ENCODE peak calls at places on chromosomes 11 and 22, in nine cellular contexts. One of them, this sample, is unnamed.

GRCh38 chr11:126394036-126394435 is 38.5 kb downstream of the ST3GAL4 start:
- DNase-seq in Panc1: no peak
- DNase-seq in GM13977: no peak
- DNase-seq in D721Med: no peak
- DNase-seq in body of pancreas: no peak
- DNase-seq in tibial artery: no peak
- DNase-seq in AG10803: no peak
- DNase-seq in mesothelial cell of epicardium: no peak
- DNase-seq in ascending aorta: no peak
- DNase-seq in this sample: no peak

GRCh38 chr11:1827095-1827797 is 7.5 kb upstream of the SYT8 start:
- DNase-seq in AG10803: peak; percentile 89
- DNase-seq in body of pancreas: peak; percentile 90
- DNase-seq in ascending aorta: peak; percentile 51
- DNase-seq in tibial artery: peak; percentile 53
- DNase-seq in D721Med: no peak
- DNase-seq in GM13977: no peak
- DNase-seq in Panc1: no peak
- DNase-seq in mesothelial cell of epicardium: no peak
- DNase-seq in this sample: no peak

GRCh38 chr11:22976146-22976545 is 115.9 kb upstream of the CCDC179 start:
- DNase-seq in Panc1: no peak
- DNase-seq in body of pancreas: peak; percentile 83
- DNase-seq in ascending aorta: no peak
- DNase-seq in mesothelial cell of epicardium: no peak
- DNase-seq in AG10803: peak; percentile 3
- DNase-seq in tibial artery: peak; percentile 35
- DNase-seq in D721Med: no peak
- DNase-seq in GM13977: no peak
- DNase-seq in this sample: no peak

GRCh38 chr22:17588606-17589005 is 25.3 kb downstream of the SLC25A18 start:
- DNase-seq in Panc1: no peak
- DNase-seq in D721Med: no peak
- DNase-seq in ascending aorta: no peak
- DNase-seq in GM13977: no peak
- DNase-seq in mesothelial cell of epicardium: no peak
- DNase-seq in body of pancreas: no peak
- DNase-seq in AG10803: no peak
- DNase-seq in tibial artery: no peak
- DNase-seq in this sample: no peak

GRCh38 chr22:48594757-48595510 is 1232.7 kb downstream of the BRD1 start:
- DNase-seq in GM13977: no peak
- DNase-seq in body of pancreas: no peak
- DNase-seq in tibial artery: no peak
- DNase-seq in AG10803: no peak
- DNase-seq in mesothelial cell of epicardium: no peak
- DNase-seq in D721Med: no peak
- DNase-seq in Panc1: no peak
- DNase-seq in ascending aorta: no peak
- DNase-seq in this sample: no peak

GRCh38 chr11:116072776-116073175 is 568.6 kb upstream of the CADM1 start:
- DNase-seq in AG10803: no peak
- DNase-seq in tibial artery: no peak
- DNase-seq in D721Med: no peak
- DNase-seq in body of pancreas: no peak
- DNase-seq in ascending aorta: no peak
- DNase-seq in Panc1: no peak
- DNase-seq in mesothelial cell of epicardium: no peak
- DNase-seq in GM13977: peak; percentile 18
- DNase-seq in this sample: peak; percentile 42

GRCh38 chr11:93528252-93528651 is 14.9 kb downstream of the SMCO4 start:
- DNase-seq in tibial artery: no peak
- DNase-seq in GM13977: no peak
- DNase-seq in body of pancreas: no peak
- DNase-seq in Panc1: no peak
- DNase-seq in AG10803: no peak
- DNase-seq in mesothelial cell of epicardium: no peak
- DNase-seq in D721Med: no peak
- DNase-seq in ascending aorta: no peak
- DNase-seq in this sample: no peak

GRCh38 chr22:38454361-38455062 is 487 bp downstream of the KCNJ4 start:
- DNase-seq in D721Med: no peak
- DNase-seq in GM13977: peak; percentile 70
- DNase-seq in AG10803: no peak
- DNase-seq in Panc1: no peak
- DNase-seq in ascending aorta: no peak
- DNase-seq in body of pancreas: no peak
- DNase-seq in mesothelial cell of epicardium: no peak
- DNase-seq in tibial artery: no peak
- DNase-seq in this sample: no peak

GRCh38 chr11:118804094-118804493 is 13.1 kb upstream of the DDX6 start:
- DNase-seq in ascending aorta: no peak
- DNase-seq in GM13977: no peak
- DNase-seq in AG10803: no peak
- DNase-seq in D721Med: no peak
- DNase-seq in mesothelial cell of epicardium: no peak
- DNase-seq in body of pancreas: no peak
- DNase-seq in tibial artery: no peak
- DNase-seq in Panc1: no peak
- DNase-seq in this sample: no peak

GRCh38 chr11:19954899-19955298 is 205.4 kb downstream of the DBX1 start:
- DNase-seq in Panc1: no peak
- DNase-seq in GM13977: no peak
- DNase-seq in tibial artery: no peak
- DNase-seq in mesothelial cell of epicardium: no peak
- DNase-seq in AG10803: peak; percentile 43
- DNase-seq in ascending aorta: no peak
- DNase-seq in body of pancreas: peak; percentile 22
- DNase-seq in D721Med: no peak
- DNase-seq in this sample: no peak

GRCh38 chr22:29205598-29206371 is at the start of gene EMID1:
- DNase-seq in Panc1: no peak
- DNase-seq in mesothelial cell of epicardium: peak; percentile 58
- DNase-seq in GM13977: peak; percentile 87
- DNase-seq in D721Med: no peak
- DNase-seq in AG10803: no peak
- DNase-seq in tibial artery: no peak
- DNase-seq in body of pancreas: peak; percentile 60
- DNase-seq in ascending aorta: no peak
- DNase-seq in this sample: peak; percentile 59

GRCh38 chr22:20427104-20427944 is 10.3 kb downstream of the SCARF2 start:
- DNase-seq in tibial artery: no peak
- DNase-seq in mesothelial cell of epicardium: no peak
- DNase-seq in D721Med: peak; percentile 17
- DNase-seq in body of pancreas: no peak
- DNase-seq in GM13977: peak; percentile 31
- DNase-seq in AG10803: no peak
- DNase-seq in Panc1: no peak
- DNase-seq in ascending aorta: no peak
- DNase-seq in this sample: no peak

GRCh38 chr22:32751065-32751739 is 50.3 kb upstream of the TIMP3 start:
- DNase-seq in body of pancreas: no peak
- DNase-seq in tibial artery: no peak
- DNase-seq in mesothelial cell of epicardium: no peak
- DNase-seq in GM13977: no peak
- DNase-seq in Panc1: no peak
- DNase-seq in ascending aorta: no peak
- DNase-seq in D721Med: no peak
- DNase-seq in AG10803: no peak
- DNase-seq in this sample: no peak

GRCh38 chr22:30605449-30606110 is 1.4 kb upstream of the TCN2 start:
- DNase-seq in tibial artery: peak; percentile 35
- DNase-seq in D721Med: no peak
- DNase-seq in ascending aorta: no peak
- DNase-seq in AG10803: peak; percentile 39
- DNase-seq in mesothelial cell of epicardium: no peak
- DNase-seq in body of pancreas: peak; percentile 68
- DNase-seq in Panc1: no peak
- DNase-seq in GM13977: peak; percentile 71
- DNase-seq in this sample: peak; percentile 46

GRCh38 chr11:47136327-47136726 is 40.4 kb downstream of the ARFGAP2 start:
- DNase-seq in body of pancreas: no peak
- DNase-seq in D721Med: no peak
- DNase-seq in tibial artery: no peak
- DNase-seq in Panc1: no peak
- DNase-seq in ascending aorta: no peak
- DNase-seq in AG10803: peak; percentile 36
- DNase-seq in GM13977: no peak
- DNase-seq in mesothelial cell of epicardium: no peak
- DNase-seq in this sample: no peak

DNA sequence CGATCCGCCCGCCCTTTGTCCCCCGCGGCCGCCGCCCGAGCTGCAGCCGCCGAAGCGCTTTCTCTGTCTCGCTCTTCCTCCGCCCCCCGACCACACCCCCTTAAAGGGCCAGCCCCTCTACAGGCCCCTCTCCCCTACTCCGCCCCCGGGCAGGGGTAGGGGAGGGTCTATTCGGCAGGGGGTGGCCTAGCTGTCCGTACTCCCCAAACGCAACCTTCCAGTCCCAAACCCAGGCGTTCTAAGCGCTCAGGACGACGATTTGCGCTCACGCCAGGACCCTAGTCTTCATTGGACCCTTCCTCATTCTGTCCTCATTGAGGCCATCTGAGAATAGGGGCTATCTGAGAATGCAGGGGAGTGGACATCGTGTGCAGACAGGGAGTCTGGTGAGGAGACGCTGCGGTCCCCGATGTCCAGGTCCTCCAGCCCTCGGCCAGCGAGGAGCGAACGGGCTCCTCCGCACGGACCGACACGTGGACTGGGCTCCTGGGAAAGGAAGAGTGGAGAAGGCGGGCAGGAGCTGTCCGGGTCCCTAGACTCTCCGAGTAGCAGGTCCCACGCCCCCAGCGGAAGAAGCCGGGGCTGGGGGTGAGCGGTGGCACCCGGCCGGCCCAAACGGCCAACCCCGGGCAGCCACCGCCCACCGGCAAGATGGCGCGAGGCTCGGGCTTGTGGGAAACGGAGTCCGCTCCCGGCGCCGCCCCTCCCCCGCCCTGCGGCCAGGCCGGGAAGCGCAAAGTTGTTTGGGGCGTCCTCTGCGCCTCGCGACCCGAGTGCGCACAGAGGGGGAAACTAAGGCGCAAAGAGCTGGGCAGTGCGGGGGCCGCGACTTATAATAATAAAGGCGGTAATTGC is at the start of gene PPP1R14B:
- DNase-seq in D721Med: peak; percentile 89
- DNase-seq in mesothelial cell of epicardium: peak; percentile 78
- DNase-seq in ascending aorta: no peak
- DNase-seq in tibial artery: peak; percentile 89
- DNase-seq in AG10803: peak; percentile 80
- DNase-seq in GM13977: peak; percentile 91
- DNase-seq in Panc1: no peak
- DNase-seq in body of pancreas: peak; percentile 90
- DNase-seq in this sample: peak; percentile 84
- TF ChIP-seq CTCF in D721Med: no peak
- TF ChIP-seq CTCF in mesothelial cell of epicardium: no peak
- TF ChIP-seq CTCF in ascending aorta: peak; percentile 26
- TF ChIP-seq CTCF in tibial artery: no peak
- TF ChIP-seq CTCF in AG10803: no peak
- TF ChIP-seq CTCF in GM13977: no peak
- TF ChIP-seq CTCF in Panc1: no peak
- TF ChIP-seq CTCF in body of pancreas: no peak
- TF ChIP-seq CTCF in this sample: peak; percentile 8

DNA sequence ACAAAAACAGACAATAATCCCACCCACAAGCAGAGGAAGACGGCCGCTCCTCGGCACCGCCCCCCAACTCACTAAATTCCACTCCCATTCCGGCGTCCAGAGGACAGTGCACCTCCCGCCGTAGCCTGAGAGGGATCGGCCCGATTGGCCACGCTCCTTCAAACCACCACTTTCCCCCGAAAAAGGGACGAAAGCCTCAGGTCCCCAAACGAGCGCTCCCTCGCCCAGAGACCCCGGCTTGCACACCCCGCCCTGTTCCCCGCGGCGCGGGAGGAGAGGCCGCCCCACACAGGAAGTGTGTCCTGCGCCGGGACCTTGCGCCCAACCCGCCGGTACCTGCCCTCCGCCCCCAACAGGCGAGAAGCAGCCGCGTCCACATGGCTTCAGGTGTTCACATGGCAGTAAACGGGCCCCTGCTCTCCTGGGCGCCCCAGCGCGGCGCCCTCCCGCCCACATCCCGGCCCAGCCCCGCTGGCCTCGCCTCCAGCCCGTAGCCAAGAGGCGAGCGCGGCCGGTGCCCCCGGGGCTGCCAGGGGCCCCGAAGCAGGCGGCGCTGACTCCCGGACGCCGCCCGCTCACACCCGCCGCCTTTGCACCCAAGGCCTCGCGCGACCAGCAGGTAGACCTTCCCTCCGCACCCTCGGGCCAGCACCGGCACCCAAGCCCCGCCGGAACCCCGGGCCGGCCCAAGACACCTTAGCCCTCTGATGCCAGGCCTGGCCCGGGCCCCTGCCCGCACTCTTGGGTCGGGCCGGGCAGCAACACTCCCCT is 861 bp downstream of the TCF20 start:
- DNase-seq in tibial artery: peak; percentile 37
- DNase-seq in body of pancreas: peak; percentile 80
- DNase-seq in ascending aorta: no peak
- DNase-seq in GM13977: peak; percentile 88
- DNase-seq in mesothelial cell of epicardium: no peak
- DNase-seq in AG10803: no peak
- DNase-seq in D721Med: no peak
- DNase-seq in Panc1: no peak
- DNase-seq in this sample: peak; percentile 52
- TF ChIP-seq CTCF in tibial artery: no peak
- TF ChIP-seq CTCF in body of pancreas: no peak
- TF ChIP-seq CTCF in ascending aorta: no peak
- TF ChIP-seq CTCF in GM13977: peak; percentile 35
- TF ChIP-seq CTCF in mesothelial cell of epicardium: no peak
- TF ChIP-seq CTCF in AG10803: no peak
- TF ChIP-seq CTCF in D721Med: no peak
- TF ChIP-seq CTCF in Panc1: peak; percentile 13
- TF ChIP-seq CTCF in this sample: no peak

DNA sequence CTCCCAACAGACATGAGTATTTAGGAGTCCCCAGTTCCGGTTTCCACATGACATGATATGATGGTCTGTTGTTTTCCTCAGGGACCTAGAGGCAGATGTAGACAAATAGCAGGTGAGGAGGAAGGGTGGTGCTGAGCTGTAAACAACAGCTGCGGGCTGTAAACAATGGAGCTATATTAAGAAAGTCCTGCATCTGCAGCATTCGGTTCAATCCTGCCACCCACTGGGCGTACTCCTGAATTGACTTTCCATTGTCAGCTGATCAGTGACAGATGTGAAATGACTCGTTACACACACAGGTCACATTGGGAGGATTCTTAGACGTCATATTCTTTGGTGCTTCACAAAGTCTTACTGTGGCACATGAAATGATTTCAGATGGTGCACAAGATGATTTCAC is 26.8 kb upstream of the RAG1 start:
- DNase-seq in body of pancreas: peak; percentile 51
- DNase-seq in tibial artery: no peak
- DNase-seq in ascending aorta: no peak
- DNase-seq in Panc1: peak; percentile 56
- DNase-seq in mesothelial cell of epicardium: no peak
- DNase-seq in GM13977: peak; percentile 66
- DNase-seq in D721Med: no peak
- DNase-seq in AG10803: peak; percentile 30
- DNase-seq in this sample: peak; percentile 66
- TF ChIP-seq CTCF in body of pancreas: no peak
- TF ChIP-seq CTCF in tibial artery: no peak
- TF ChIP-seq CTCF in ascending aorta: no peak
- TF ChIP-seq CTCF in Panc1: peak; percentile 71
- TF ChIP-seq CTCF in mesothelial cell of epicardium: no peak
- TF ChIP-seq CTCF in GM13977: peak; percentile 56
- TF ChIP-seq CTCF in D721Med: peak; percentile 36
- TF ChIP-seq CTCF in AG10803: peak; percentile 43
- TF ChIP-seq CTCF in this sample: no peak

GRCh38 chr22:44968736-44969135 is 41.1 kb downstream of the PHF21B start:
- DNase-seq in AG10803: no peak
- DNase-seq in GM13977: no peak
- DNase-seq in Panc1: no peak
- DNase-seq in D721Med: no peak
- DNase-seq in ascending aorta: no peak
- DNase-seq in mesothelial cell of epicardium: no peak
- DNase-seq in body of pancreas: no peak
- DNase-seq in tibial artery: no peak
- DNase-seq in this sample: no peak
- TF ChIP-seq CTCF in AG10803: no peak
- TF ChIP-seq CTCF in GM13977: no peak
- TF ChIP-seq CTCF in Panc1: no peak
- TF ChIP-seq CTCF in D721Med: no peak
- TF ChIP-seq CTCF in ascending aorta: no peak
- TF ChIP-seq CTCF in mesothelial cell of epicardium: no peak
- TF ChIP-seq CTCF in body of pancreas: no peak
- TF ChIP-seq CTCF in tibial artery: no peak
- TF ChIP-seq CTCF in this sample: no peak